ENCODE peak calls at places on chromosomes 16 and 17, in five cellular contexts. Z, F, Q, K and L are unnamed samples.

GRCh38 chr16:88870608-88871348 is 4.3 kb upstream of the PABPN1L start:
- DNase-seq in Z (no peak), F (peak; percentile 52), Q (no peak), K (no peak), L (no peak)

GRCh38 chr16:49382916-49383315 is 9.3 kb downstream of the C16orf78 start:
- DNase-seq in Z (no peak), F (no peak), Q (no peak), K (no peak), L (no peak)

GRCh38 chr16:23874613-23875294 is 39.0 kb downstream of the PRKCB start:
- DNase-seq in Z (no peak), F (no peak), Q (no peak), K (no peak), L (no peak)

GRCh38 chr17:82866521-82867214 is 26.8 kb upstream of the ZNF750 start:
- DNase-seq in Z (no peak), F (peak; percentile 68), Q (no peak), K (peak; percentile 52), L (no peak)

GRCh38 chr17:81703747-81704654 is 834 bp downstream of the MRPL12 start:
- DNase-seq in Z (no peak), F (no peak), Q (no peak), K (no peak), L (no peak)

GRCh38 chr17:48995871-48996695 is 1.1 kb upstream of the IGF2BP1 start:
- DNase-seq in Z (no peak), F (no peak), Q (no peak), K (no peak), L (no peak)

GRCh38 chr16:89393731-89394406 is 96.5 kb downstream of the ANKRD11 start:
- DNase-seq in Z (no peak), F (peak; percentile 81), Q (no peak), K (no peak), L (no peak)

GRCh38 chr17:82374626-82375331 is 3.2 kb downstream of the UTS2R start:
- DNase-seq in Z (no peak), F (no peak), Q (no peak), K (no peak), L (no peak)

GRCh38 chr17:80277751-80278671 is 17.4 kb downstream of the RNF213 start:
- DNase-seq in Z (no peak), F (no peak), Q (no peak), K (no peak), L (peak; percentile 43)

GRCh38 chr16:2420035-2420434 is 9.2 kb upstream of the CCNF start:
- DNase-seq in Z (no peak), F (no peak), Q (no peak), K (no peak), L (no peak)

GRCh38 chr17:72683506-72684404 is 408.7 kb downstream of the SLC39A11 start:
- DNase-seq in Z (peak; percentile 21), F (no peak), Q (no peak), K (no peak), L (no peak)

GRCh38 chr16:86714166-86714565 is 135.8 kb downstream of the FOXL1 start:
- DNase-seq in Z (no peak), F (no peak), Q (no peak), K (no peak), L (no peak)

GRCh38 chr16:53041196-53041977 is 11.3 kb downstream of the CHD9NB start:
- DNase-seq in Z (no peak), F (peak; percentile 90), Q (peak; percentile 66), K (no peak), L (no peak)

DNA sequence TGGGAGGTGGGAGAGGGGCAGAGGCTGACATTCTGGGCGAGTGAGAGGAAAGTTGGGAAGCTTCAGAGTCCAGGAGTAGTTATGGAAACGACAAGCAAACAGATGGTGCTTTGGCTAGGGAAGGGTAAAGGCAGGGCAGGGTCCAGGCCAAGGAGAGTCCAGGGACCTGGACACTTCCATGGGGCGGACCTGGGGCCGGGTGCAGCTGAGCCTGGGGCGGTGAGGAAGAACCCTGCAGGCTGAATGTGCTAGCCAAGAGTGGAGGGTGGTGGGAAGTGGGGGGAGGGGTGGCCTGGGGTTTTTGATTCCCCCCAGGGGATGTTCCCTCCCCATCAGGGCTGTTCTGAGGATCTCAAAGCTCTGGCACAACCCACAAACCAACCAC is 2.6 kb downstream of the PPP1R9B start:
- DNase-seq in Z (peak; percentile 71), F (peak; percentile 74), Q (no peak), K (peak; percentile 63), L (no peak)
- H3K4me3 ChIP-seq in Z (peak overlapping the region; percentile 85), F (peak overlapping the region; percentile 98), Q (peak overlapping the region; percentile 77), K (peak overlapping the region; percentile 70), L (peak overlapping the region; percentile 83)

DNA sequence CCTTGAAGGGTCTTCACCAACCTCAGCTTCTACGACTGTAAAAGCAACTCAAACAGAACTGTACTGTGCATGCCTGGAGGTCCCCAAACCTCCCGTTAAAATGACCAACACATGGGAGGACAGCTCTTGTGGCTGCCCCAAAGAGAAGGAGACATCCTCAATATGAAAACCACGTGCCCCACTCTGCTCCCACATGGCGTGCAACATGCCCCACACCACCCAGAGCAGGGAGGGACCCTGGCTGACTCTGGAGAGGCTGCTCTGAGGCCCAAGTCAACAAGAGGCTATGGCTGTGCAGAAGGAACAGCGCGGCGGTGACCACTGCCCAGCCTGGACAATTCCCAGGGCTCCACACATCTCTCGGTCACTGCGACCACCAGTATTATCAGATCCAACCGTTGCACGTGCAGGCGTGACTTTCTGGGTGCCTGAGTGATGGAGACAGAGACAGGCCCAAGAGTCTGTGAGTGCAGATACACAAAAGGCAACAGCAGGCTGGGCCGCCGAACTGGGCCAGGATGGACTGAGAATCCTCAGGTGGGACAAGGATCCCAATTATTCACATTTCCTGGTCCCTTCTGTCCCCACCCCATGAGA is 1.4 kb downstream of the PLD6 start:
- DNase-seq in Z (no peak), F (no peak), Q (no peak), K (no peak), L (no peak)
- H3K4me3 ChIP-seq in Z (peak overlapping the region; percentile 48), F (peak overlapping the region; percentile 68), Q (no peak overlapping the region), K (peak overlapping the region; percentile 50), L (peak overlapping the region; percentile 68)

DNA sequence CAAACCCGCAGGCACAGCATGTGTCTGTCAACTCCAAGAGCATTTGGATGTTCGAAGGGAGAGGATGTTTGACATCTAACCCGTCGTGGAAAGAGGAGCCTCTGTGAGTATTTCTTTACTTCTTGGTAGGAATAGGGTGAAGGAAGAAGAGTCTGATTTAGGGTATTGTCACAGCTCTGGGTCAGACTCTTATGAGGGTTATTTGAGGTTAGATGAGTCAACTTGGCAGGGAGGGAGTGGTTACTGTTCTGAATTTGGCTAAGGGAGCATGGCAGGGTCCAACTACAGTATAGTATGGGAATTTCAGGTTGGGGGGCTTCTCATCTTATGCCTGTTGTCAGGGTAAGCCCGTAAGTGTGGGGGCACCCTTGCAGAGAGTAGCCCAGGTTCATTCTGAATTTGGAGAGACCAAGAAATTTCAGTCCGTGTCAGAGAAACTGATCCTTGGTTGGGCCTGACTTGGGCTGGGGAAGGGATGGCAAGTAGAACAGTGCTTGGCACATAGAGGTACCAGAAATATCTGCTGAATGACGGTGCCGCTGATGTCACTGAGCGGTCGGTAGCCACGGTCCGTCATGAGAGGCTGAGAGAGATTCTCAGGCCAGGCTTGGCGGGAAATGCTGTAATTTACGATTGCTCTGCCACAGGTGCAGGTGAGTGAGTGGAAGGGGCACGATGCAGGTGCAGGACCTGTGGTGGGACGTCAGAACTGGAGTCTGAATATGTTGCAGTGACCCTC is 43.2 kb downstream of the MYH3 start:
- DNase-seq in Z (no peak), F (no peak), Q (no peak), K (no peak), L (no peak)
- H3K4me3 ChIP-seq in Z (no peak overlapping the region), F (no peak overlapping the region), Q (no peak overlapping the region), K (no peak overlapping the region), L (no peak overlapping the region)

GRCh38 chr17:69733171-69734014 is 318.9 kb downstream of the MAP2K6 start:
- DNase-seq in Z (no peak), F (peak; percentile 62), Q (peak; percentile 59), K (no peak), L (no peak)
- H3K4me3 ChIP-seq in Z (no peak overlapping the region), F (no peak overlapping the region), Q (no peak overlapping the region), K (no peak overlapping the region), L (no peak overlapping the region)

GRCh38 chr16:78473031-78473699 is 373.7 kb downstream of the WWOX start:
- DNase-seq in Z (no peak), F (no peak), Q (no peak), K (no peak), L (no peak)
- H3K4me3 ChIP-seq in Z (no peak overlapping the region), F (no peak overlapping the region), Q (no peak overlapping the region), K (no peak overlapping the region), L (no peak overlapping the region)